ENCODE peak calls at places on chromosomes 6 and 20, in four cellular contexts. Z, U, O and V are unnamed samples.
A peak's percentile ranks its signal among the peaks of the same experiment; 100 is the strongest.

GRCh38 chr20:48467622-48468021 is 360.2 kb downstream of the PREX1 start:
- DNase-seq in Z (no peak), U (no peak), O (no peak), V (no peak)

GRCh38 chr6:52457096-52457495 is 37.0 kb downstream of the EFHC1 start:
- DNase-seq in Z (no peak), U (no peak), O (no peak), V (no peak)

GRCh38 chr6:30169658-30170614 is 6.6 kb downstream of the TRIM15 start:
- DNase-seq in Z (no peak), U (no peak), O (peak; percentile 62), V (no peak)

GRCh38 chr20:10115021-10115420 is 80.2 kb downstream of the ANKEF1 start:
- DNase-seq in Z (no peak), U (no peak), O (no peak), V (no peak)

GRCh38 chr6:16158943-16159557 is 30.2 kb downstream of the MYLIP start:
- DNase-seq in Z (no peak), U (no peak), O (no peak), V (peak; percentile 64)

GRCh38 chr20:19427480-19427879 is 215.0 kb downstream of the SLC24A3 start:
- DNase-seq in Z (no peak), U (no peak), O (no peak), V (no peak)

GRCh38 chr6:37484786-37485170 is 14.9 kb downstream of the CCDC167 start:
- DNase-seq in Z (no peak), U (no peak), O (no peak), V (no peak)

GRCh38 chr20:24643731-24644130 is 174.3 kb downstream of the SYNDIG1 start:
- DNase-seq in Z (no peak), U (no peak), O (no peak), V (no peak)

GRCh38 chr20:63829943-63830820 is 882 bp downstream of the ZBTB46 start:
- DNase-seq in Z (peak; percentile 48), U (peak; percentile 78), O (no peak), V (no peak)

GRCh38 chr6:46637145-46637544 is 15.5 kb downstream of the CYP39A1 start:
- DNase-seq in Z (no peak), U (no peak), O (peak; percentile 13), V (no peak)

GRCh38 chr20:22984008-22984407 is 51.1 kb upstream of the SSTR4 start:
- DNase-seq in Z (no peak), U (no peak), O (no peak), V (no peak)

GRCh38 chr6:168514216-168514615 is 73.2 kb downstream of the SMOC2 start:
- DNase-seq in Z (peak; percentile 78), U (no peak), O (no peak), V (no peak)

GRCh38 chr20:59589051-59589450 is 15.3 kb upstream of the PHACTR3 start:
- DNase-seq in Z (no peak), U (no peak), O (no peak), V (no peak)

GRCh38 chr20:32362924-32363364 is 4.8 kb downstream of the ASXL1 start:
- DNase-seq in Z (no peak), U (no peak), O (no peak), V (no peak)
- H3K27ac ChIP-seq in Z (peak overlapping the region; percentile 51), U (no peak overlapping the region), O (no peak overlapping the region), V (no peak overlapping the region)

GRCh38 chr6:14270925-14271791 is 153.6 kb downstream of the CD83 start:
- DNase-seq in Z (no peak), U (no peak), O (peak; percentile 97), V (no peak)

GRCh38 chr6:14267885-14268660 is 150.5 kb downstream of the CD83 start:
- DNase-seq in Z (no peak), U (no peak), O (no peak), V (no peak)

GRCh38 chr6:14272111-14273085 is 154.8 kb downstream of the CD83 start:
- DNase-seq in Z (no peak), U (no peak), O (no peak), V (no peak)

GRCh38 chr6:14269434-14269833 is 151.9 kb downstream of the CD83 start:
- DNase-seq in Z (no peak), U (no peak), O (no peak), V (no peak)

GRCh38 chr6:14270142-14270893 is 152.7 kb downstream of the CD83 start:
- DNase-seq in Z (no peak), U (no peak), O (no peak), V (no peak)
- H3K27ac ChIP-seq in Z (no peak overlapping the region), U (no peak overlapping the region), O (peak overlapping the region; percentile 86), V (no peak overlapping the region)

GRCh38 chr6:43465978-43466377 is 10.6 kb upstream of the DLK2 start:
- DNase-seq in Z (no peak), U (no peak), O (no peak), V (no peak)
- H3K27ac ChIP-seq in Z (no peak overlapping the region), U (no peak overlapping the region), O (no peak overlapping the region), V (no peak overlapping the region)

DNA sequence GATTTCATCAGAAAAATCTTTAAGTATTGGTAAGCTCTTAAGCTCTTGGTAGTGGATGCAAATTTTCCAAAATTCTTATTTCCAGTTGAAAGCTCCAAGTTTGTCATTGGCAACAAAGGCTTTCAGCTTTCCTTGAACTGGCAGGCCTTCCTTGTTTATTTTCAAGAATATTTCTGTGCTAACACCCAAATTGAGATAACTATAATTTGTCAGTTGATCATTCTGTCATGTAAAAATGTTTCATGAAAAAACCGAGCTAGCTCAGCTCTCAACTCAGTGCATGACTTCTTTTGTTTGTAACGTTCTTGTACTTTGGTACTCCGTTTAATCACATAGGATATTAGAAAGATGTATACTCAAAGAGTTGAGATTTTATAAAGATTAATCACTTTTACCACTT is 38.9 kb upstream of the CALHM6 start:
- DNase-seq in Z (no peak), U (no peak), O (no peak), V (no peak)
- H3K27ac ChIP-seq in Z (no peak overlapping the region), U (no peak overlapping the region), O (no peak overlapping the region), V (no peak overlapping the region)

DNA sequence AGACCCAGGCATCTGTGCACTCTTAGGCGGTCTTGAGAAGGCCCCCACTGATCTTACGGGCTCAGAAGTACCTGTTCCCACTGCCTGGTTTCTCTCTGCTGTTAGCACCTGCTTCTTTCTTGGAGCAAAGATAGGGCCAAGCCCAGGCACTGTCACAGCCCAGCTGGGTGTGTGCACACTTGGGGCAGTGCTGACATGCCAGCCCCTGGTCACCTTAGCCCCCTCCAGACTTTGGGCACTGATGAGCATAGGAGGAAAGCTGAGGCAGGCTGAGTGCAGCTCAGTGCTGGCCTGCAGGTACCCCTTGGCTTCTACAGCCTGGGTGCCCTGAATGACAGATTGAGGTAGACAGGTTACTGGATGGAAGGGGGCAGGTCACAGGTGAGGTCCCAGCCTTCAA is 105.7 kb upstream of the AHI1 start:
- DNase-seq in Z (no peak), U (peak; percentile 57), O (no peak), V (no peak)
- H3K27ac ChIP-seq in Z (no peak overlapping the region), U (no peak overlapping the region), O (no peak overlapping the region), V (no peak overlapping the region)